ENCODE peak calls at places on chromosomes 12 and 14, in eight cellular contexts. S is A549, G is stomach, B is ovary, E is heart left ventricle, Q is thyroid gland, C is HCT116, L is prostate gland. O is an unnamed sample.
A peak's percentile ranks its signal among the peaks of the same experiment; 100 is the strongest.

GRCh38 chr12:32568241-32568640 is 110.9 kb upstream of the DNM1L start:
- DNase-seq in B (no peak), C (peak; percentile 43), S (peak; percentile 15), Q (no peak), L (no peak), E (no peak), G (no peak), O (no peak)

GRCh38 chr12:49899286-49899843 is 4.3 kb downstream of the FAIM2 start:
- DNase-seq in B (no peak), E (no peak), G (no peak), C (no peak), Q (no peak), L (no peak), S (no peak), O (no peak)

GRCh38 chr12:128644664-128645296 is 179.0 kb downstream of the SLC15A4 start:
- DNase-seq in L (peak; percentile 7), G (peak; percentile 40), E (no peak), Q (peak; percentile 11), B (no peak), C (no peak), S (peak; percentile 19), O (no peak)

GRCh38 chr12:96414637-96415036 is 14.4 kb upstream of the CDK17 start:
- DNase-seq in S (no peak), G (no peak), B (no peak), L (no peak), C (no peak), Q (no peak), E (no peak), O (no peak)

GRCh38 chr14:99317231-99318090 is 45.5 kb upstream of the BCL11B start:
- DNase-seq in B (no peak), S (no peak), G (no peak), L (no peak), E (no peak), C (no peak), Q (no peak), O (no peak)

GRCh38 chr14:23566782-23567185 is 807 bp downstream of the AP1G2 start:
- DNase-seq in B (no peak), Q (peak; percentile 75), G (peak; percentile 85), S (no peak), E (no peak), L (peak; percentile 66), C (no peak), O (no peak)

GRCh38 chr14:101506921-101507300 is 54.4 kb upstream of the DIO3 start:
- DNase-seq in G (peak; percentile 17), C (no peak), B (peak; percentile 15), Q (no peak), L (no peak), E (peak; percentile 14), S (no peak), O (no peak)

GRCh38 chr12:79706156-79706555 is 15.4 kb upstream of the PAWR start:
- DNase-seq in E (no peak), B (no peak), Q (no peak), G (no peak), C (no peak), L (no peak), S (no peak), O (no peak)

GRCh38 chr14:65704850-65705249 is 292.3 kb downstream of the FUT8 start:
- DNase-seq in B (no peak), Q (no peak), L (no peak), E (no peak), G (no peak), S (no peak), C (no peak), O (no peak)

GRCh38 chr12:32736445-32736844 is 19.3 kb downstream of the YARS2 start:
- DNase-seq in B (no peak), S (no peak), E (no peak), G (no peak), Q (no peak), C (no peak), L (no peak), O (no peak)

GRCh38 chr12:94404854-94405253 is 54.8 kb downstream of the CEP83 start:
- DNase-seq in C (no peak), S (no peak), E (no peak), Q (no peak), L (no peak), B (no peak), G (no peak), O (no peak)

GRCh38 chr12:114192013-114192412 is 213.9 kb downstream of the TBX5 start:
- DNase-seq in L (no peak), Q (no peak), G (no peak), S (no peak), C (no peak), E (no peak), B (no peak), O (no peak)

GRCh38 chr12:90183201-90183600 is 474.6 kb upstream of the ATP2B1 start:
- DNase-seq in S (no peak), C (no peak), Q (no peak), G (no peak), E (no peak), L (no peak), B (no peak), O (no peak)

GRCh38 chr12:31849090-31849687 is 110.0 kb upstream of the RESF1 start:
- DNase-seq in B (no peak), E (no peak), C (peak; percentile 54), G (no peak), Q (no peak), S (no peak), L (no peak), O (no peak)

GRCh38 chr14:49769581-49770211 is 1.7 kb downstream of the KLHDC2 start:
- DNase-seq in E (no peak), S (no peak), Q (peak; percentile 65), B (no peak), L (no peak), G (no peak), C (no peak), O (no peak)

GRCh38 chr12:1529862-1530591 is 64.4 kb downstream of the FBXL14 start:
- DNase-seq in Q (no peak), L (peak; percentile 33), G (no peak), E (peak; percentile 35), B (peak; percentile 25), C (no peak), S (no peak), O (no peak)

GRCh38 chr12:70692681-70693288 is 55.6 kb upstream of the PTPRB start:
- DNase-seq in C (peak; percentile 6), S (peak; percentile 17), G (no peak), E (no peak), B (no peak), Q (no peak), L (no peak), O (no peak)
- TF ChIP-seq CTCF in C (peak; percentile 56), S (peak; percentile 42), G (peak; percentile 15), E (peak; percentile 41), B (no peak), Q (no peak), L (no peak), O (no peak)

DNA sequence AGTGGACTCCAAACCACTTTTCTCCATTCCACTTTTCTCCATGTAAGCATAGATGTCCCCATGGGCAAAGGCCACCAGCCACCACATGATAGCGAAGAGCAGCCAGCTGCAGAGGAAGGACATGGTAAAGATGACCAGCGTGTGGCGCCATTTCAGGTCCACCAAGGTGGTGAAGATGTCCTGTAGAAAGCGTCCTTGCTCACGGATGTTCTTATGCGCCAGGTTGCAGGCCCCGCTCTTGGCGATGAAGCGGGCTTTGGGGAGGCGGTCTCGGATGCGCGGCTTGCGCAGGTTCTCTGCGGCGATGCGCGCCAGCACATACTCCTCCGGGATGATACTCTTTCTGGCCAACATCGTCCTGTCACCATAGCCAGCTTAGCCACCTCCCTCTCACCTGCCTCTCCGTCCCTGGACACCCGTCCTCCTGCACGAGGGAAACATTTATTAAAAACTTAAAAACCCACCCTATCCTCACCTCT is 1.2 kb downstream of the KCNJ8 start:
- DNase-seq in E (peak; percentile 81), B (peak; percentile 52), L (no peak), S (no peak), G (no peak), C (peak; percentile 3), Q (peak; percentile 72), O (no peak)
- H3K27ac ChIP-seq in E (peak overlapping the region; percentile 86), B (peak overlapping the region; percentile 81), L (peak overlapping the region; percentile 51), S (no peak overlapping the region), G (peak overlapping the region; percentile 92), C (no peak overlapping the region), Q (peak overlapping the region; percentile 69), O (peak overlapping the region; percentile 81)

DNA sequence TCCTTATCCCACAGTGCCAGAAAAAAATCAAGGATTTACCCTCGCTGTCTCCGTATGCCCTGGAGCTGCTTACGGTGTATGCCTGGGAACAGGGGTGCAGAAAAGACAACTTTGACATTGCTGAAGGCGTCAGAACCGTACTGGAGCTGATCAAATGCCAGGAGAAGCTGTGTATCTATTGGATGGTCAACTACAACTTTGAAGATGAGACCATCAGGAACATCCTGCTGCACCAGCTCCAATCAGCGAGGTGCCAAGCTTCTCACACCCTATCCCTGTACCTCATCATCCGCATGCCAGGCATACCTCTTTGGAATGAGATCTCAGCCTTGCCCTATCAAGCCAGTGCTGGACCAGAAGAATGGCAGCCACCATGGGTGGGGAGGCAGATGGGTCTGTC is 19.2 kb downstream of the OAS2 start:
- DNase-seq in B (no peak), E (no peak), Q (no peak), S (no peak), G (no peak), L (no peak), C (no peak), O (no peak)
- TF ChIP-seq POLR2A in B (no peak), E (no peak), Q (no peak), S (no peak), G (no peak), L (no peak), C (no peak), O (no peak)

DNA sequence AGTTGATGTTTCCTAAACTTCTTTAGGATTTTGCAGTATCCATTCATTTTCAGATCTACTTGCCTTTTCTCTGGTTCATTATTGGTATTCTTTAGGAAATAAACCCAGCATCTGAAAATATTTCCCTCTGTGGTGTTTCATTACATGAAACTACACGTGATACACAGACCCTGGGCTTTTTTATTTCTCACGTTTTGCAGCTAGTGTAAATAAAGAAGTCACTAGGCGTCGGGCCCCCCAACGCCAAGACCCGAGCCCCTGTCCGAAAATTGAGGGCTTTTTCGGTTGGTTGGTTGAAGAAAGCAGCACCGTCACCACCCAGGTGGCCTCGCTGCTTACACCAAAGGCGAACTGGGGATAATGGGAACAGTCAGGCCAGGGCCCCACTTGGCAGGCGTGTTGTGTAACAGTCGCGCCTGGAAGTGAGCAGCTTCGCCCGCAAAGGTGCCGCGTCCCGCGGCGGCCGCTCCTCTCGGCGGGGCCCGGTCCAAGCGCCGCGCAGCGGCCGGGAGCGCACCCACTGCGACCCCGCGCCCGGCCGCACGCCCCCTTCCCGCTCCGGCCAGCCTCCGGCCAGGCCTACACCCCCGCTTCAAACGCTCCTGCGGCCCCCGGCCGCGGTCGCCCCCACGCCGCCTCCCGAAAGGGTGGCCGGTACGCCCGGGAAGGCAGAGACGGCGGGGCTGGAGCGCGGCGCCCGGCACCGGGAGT is 1.2 kb downstream of the DUSP16 start:
- DNase-seq in E (peak; percentile 82), S (no peak), G (peak; percentile 69), L (peak; percentile 41), B (peak; percentile 73), Q (peak; percentile 70), C (no peak), O (no peak)
- TF ChIP-seq CTCF in E (no peak), S (peak; percentile 3), G (no peak), L (no peak), B (no peak), Q (no peak), C (no peak), O (no peak)

O was measured in esophagus squamous epithelium.